ENCODE peak calls at places on chromosomes 1 and 21, in eight cellular contexts. One of them, this sample, is unnamed.

GRCh38 chr1:52574594-52574993 is 21.7 kb upstream of the TUT4 start:
- DNase-seq in HEK293T: no peak
- DNase-seq in HFFc6: peak
- DNase-seq in NCI-H345: no peak
- DNase-seq in esophagus squamous epithelium: no peak
- DNase-seq in spleen: no peak
- DNase-seq in GDM1: no peak
- DNase-seq in activated CD4-positive, alpha-beta T cell treated with anti-CD3 and anti-CD28 coated beads, Interleukin-2, amount 50 U/mL, for 48 hours: no peak
- DNase-seq in this sample: peak

GRCh38 chr1:8646996-8647395 is 170.4 kb downstream of the RERE start:
- DNase-seq in HEK293T: no peak
- DNase-seq in HFFc6: no peak
- DNase-seq in NCI-H345: no peak
- DNase-seq in esophagus squamous epithelium: no peak
- DNase-seq in spleen: no peak
- DNase-seq in GDM1: no peak
- DNase-seq in activated CD4-positive, alpha-beta T cell treated with anti-CD3 and anti-CD28 coated beads, Interleukin-2, amount 50 U/mL, for 48 hours: no peak
- DNase-seq in this sample: no peak

GRCh38 chr1:50622259-50622658 is 199.0 kb upstream of the DMRTA2 start:
- DNase-seq in HEK293T: no peak
- DNase-seq in HFFc6: no peak
- DNase-seq in NCI-H345: no peak
- DNase-seq in esophagus squamous epithelium: no peak
- DNase-seq in spleen: no peak
- DNase-seq in GDM1: no peak
- DNase-seq in activated CD4-positive, alpha-beta T cell treated with anti-CD3 and anti-CD28 coated beads, Interleukin-2, amount 50 U/mL, for 48 hours: no peak
- DNase-seq in this sample: no peak

GRCh38 chr1:219660666-219661463 is 48.0 kb upstream of the ZC3H11B start:
- DNase-seq in HEK293T: peak
- DNase-seq in HFFc6: peak
- DNase-seq in NCI-H345: no peak
- DNase-seq in esophagus squamous epithelium: peak
- DNase-seq in spleen: peak
- DNase-seq in GDM1: peak
- DNase-seq in activated CD4-positive, alpha-beta T cell treated with anti-CD3 and anti-CD28 coated beads, Interleukin-2, amount 50 U/mL, for 48 hours: peak
- DNase-seq in this sample: no peak

GRCh38 chr21:43740497-43741156 is 21.7 kb downstream of the PDXK start:
- DNase-seq in HEK293T: no peak
- DNase-seq in HFFc6: peak
- DNase-seq in NCI-H345: no peak
- DNase-seq in esophagus squamous epithelium: no peak
- DNase-seq in spleen: no peak
- DNase-seq in GDM1: no peak
- DNase-seq in activated CD4-positive, alpha-beta T cell treated with anti-CD3 and anti-CD28 coated beads, Interleukin-2, amount 50 U/mL, for 48 hours: no peak
- DNase-seq in this sample: no peak

GRCh38 chr1:86872086-86872485 is 41.8 kb downstream of the SELENOF start:
- DNase-seq in HEK293T: no peak
- DNase-seq in HFFc6: peak
- DNase-seq in NCI-H345: peak
- DNase-seq in esophagus squamous epithelium: no peak
- DNase-seq in spleen: no peak
- DNase-seq in GDM1: no peak
- DNase-seq in activated CD4-positive, alpha-beta T cell treated with anti-CD3 and anti-CD28 coated beads, Interleukin-2, amount 50 U/mL, for 48 hours: no peak
- DNase-seq in this sample: no peak

GRCh38 chr21:35291034-35291433 is 241.9 kb upstream of the RUNX1 start:
- DNase-seq in HEK293T: no peak
- DNase-seq in HFFc6: no peak
- DNase-seq in NCI-H345: no peak
- DNase-seq in esophagus squamous epithelium: no peak
- DNase-seq in spleen: no peak
- DNase-seq in GDM1: no peak
- DNase-seq in activated CD4-positive, alpha-beta T cell treated with anti-CD3 and anti-CD28 coated beads, Interleukin-2, amount 50 U/mL, for 48 hours: no peak
- DNase-seq in this sample: no peak

GRCh38 chr1:43560286-43560685 is 29.6 kb downstream of the PTPRF start:
- DNase-seq in HEK293T: no peak
- DNase-seq in HFFc6: no peak
- DNase-seq in NCI-H345: no peak
- DNase-seq in esophagus squamous epithelium: no peak
- DNase-seq in spleen: no peak
- DNase-seq in GDM1: no peak
- DNase-seq in activated CD4-positive, alpha-beta T cell treated with anti-CD3 and anti-CD28 coated beads, Interleukin-2, amount 50 U/mL, for 48 hours: no peak
- DNase-seq in this sample: no peak

GRCh38 chr1:5509664-5510452 is 482.4 kb downstream of the NPHP4 start:
- DNase-seq in HEK293T: peak
- DNase-seq in HFFc6: peak
- DNase-seq in NCI-H345: peak
- DNase-seq in esophagus squamous epithelium: no peak
- DNase-seq in spleen: peak
- DNase-seq in GDM1: no peak
- DNase-seq in activated CD4-positive, alpha-beta T cell treated with anti-CD3 and anti-CD28 coated beads, Interleukin-2, amount 50 U/mL, for 48 hours: peak
- DNase-seq in this sample: no peak

GRCh38 chr1:169044296-169044695 is 62.2 kb upstream of the ATP1B1 start:
- DNase-seq in HEK293T: no peak
- DNase-seq in HFFc6: no peak
- DNase-seq in NCI-H345: no peak
- DNase-seq in esophagus squamous epithelium: no peak
- DNase-seq in spleen: no peak
- DNase-seq in GDM1: peak
- DNase-seq in activated CD4-positive, alpha-beta T cell treated with anti-CD3 and anti-CD28 coated beads, Interleukin-2, amount 50 U/mL, for 48 hours: peak
- DNase-seq in this sample: peak

GRCh38 chr1:36306210-36306901 is at the start of gene SH3D21:
- DNase-seq in HEK293T: peak
- DNase-seq in HFFc6: peak
- DNase-seq in NCI-H345: peak
- DNase-seq in esophagus squamous epithelium: no peak
- DNase-seq in spleen: peak
- DNase-seq in GDM1: no peak
- DNase-seq in activated CD4-positive, alpha-beta T cell treated with anti-CD3 and anti-CD28 coated beads, Interleukin-2, amount 50 U/mL, for 48 hours: peak
- DNase-seq in this sample: no peak

GRCh38 chr1:98323396-98323795 is 338.1 kb upstream of the SNX7 start:
- DNase-seq in HEK293T: no peak
- DNase-seq in HFFc6: peak
- DNase-seq in NCI-H345: no peak
- DNase-seq in esophagus squamous epithelium: no peak
- DNase-seq in spleen: no peak
- DNase-seq in GDM1: no peak
- DNase-seq in activated CD4-positive, alpha-beta T cell treated with anti-CD3 and anti-CD28 coated beads, Interleukin-2, amount 50 U/mL, for 48 hours: no peak
- DNase-seq in this sample: peak

GRCh38 chr1:40248429-40248828 is 692 bp downstream of the TMCO2 start:
- DNase-seq in HEK293T: no peak
- DNase-seq in HFFc6: no peak
- DNase-seq in NCI-H345: no peak
- DNase-seq in esophagus squamous epithelium: no peak
- DNase-seq in spleen: no peak
- DNase-seq in GDM1: no peak
- DNase-seq in activated CD4-positive, alpha-beta T cell treated with anti-CD3 and anti-CD28 coated beads, Interleukin-2, amount 50 U/mL, for 48 hours: no peak
- DNase-seq in this sample: no peak

GRCh38 chr1:5010236-5010635 is 355.8 kb downstream of the AJAP1 start:
- DNase-seq in HEK293T: no peak
- DNase-seq in HFFc6: no peak
- DNase-seq in NCI-H345: no peak
- DNase-seq in esophagus squamous epithelium: no peak
- DNase-seq in spleen: no peak
- DNase-seq in GDM1: no peak
- DNase-seq in activated CD4-positive, alpha-beta T cell treated with anti-CD3 and anti-CD28 coated beads, Interleukin-2, amount 50 U/mL, for 48 hours: no peak
- DNase-seq in this sample: no peak

This sample was measured in HT1080.